ENCODE peak calls at places on chromosomes 11 and 22, in seven cellular contexts. V is IMR-90, T is endothelial cell of umbilical vein, R is kidney, J is left ventricle myocardium inferior, X is stomach, L is endodermal cell. G is an unnamed sample.

GRCh38 chr11:63791495-63792167 is 21.6 kb upstream of the SPINDOC start:
- DNase-seq in L (no peak), R (no peak), X (no peak), T (no peak), J (no peak), V (no peak), G (no peak)

GRCh38 chr11:103807806-103808205 is 228.6 kb upstream of the DDI1 start:
- DNase-seq in V (peak; percentile 52), T (no peak), R (no peak), X (no peak), L (no peak), J (no peak), G (peak; percentile 30)

GRCh38 chr11:133515075-133515474 is 17.2 kb downstream of the OPCML start:
- DNase-seq in R (no peak), L (peak; percentile 27), V (no peak), T (no peak), J (no peak), X (no peak), G (no peak)

GRCh38 chr22:33542153-33542552 is 378.1 kb downstream of the LARGE1 start:
- DNase-seq in V (no peak), J (no peak), T (no peak), L (no peak), X (no peak), R (no peak), G (peak; percentile 46)

GRCh38 chr11:47617417-47617809 is 23.2 kb upstream of the C1QTNF4 start:
- DNase-seq in L (no peak), R (no peak), V (peak; percentile 85), T (peak; percentile 26), X (no peak), J (no peak), G (peak; percentile 45)

GRCh38 chr11:134658481-134659080 is 246.5 kb upstream of the B3GAT1 start:
- DNase-seq in T (no peak), L (peak; percentile 21), V (no peak), X (peak; percentile 20), J (no peak), R (peak; percentile 15), G (no peak)

GRCh38 chr11:61691378-61692156 is 11.4 kb downstream of the DAGLA start:
- DNase-seq in X (no peak), R (no peak), V (no peak), L (peak; percentile 67), T (no peak), J (no peak), G (no peak)

GRCh38 chr11:26137651-26138050 is 194.3 kb upstream of the ANO3 start:
- DNase-seq in T (no peak), R (no peak), J (no peak), V (no peak), L (no peak), X (no peak), G (peak; percentile 20)

GRCh38 chr22:39244496-39245129 is at the start of gene PDGFB:
- DNase-seq in L (peak; percentile 79), V (no peak), R (no peak), J (peak; percentile 63), T (peak; percentile 65), X (peak; percentile 61), G (peak; percentile 51)

GRCh38 chr11:128888034-128888985 is 2.8 kb upstream of the KCNJ5 start:
- DNase-seq in J (no peak), V (no peak), X (no peak), R (no peak), L (peak; percentile 85), T (no peak), G (no peak)

GRCh38 chr22:27170491-27170890 is 513.1 kb downstream of the MIAT start:
- DNase-seq in T (peak; percentile 36), V (peak; percentile 48), L (no peak), X (no peak), J (no peak), R (no peak), G (peak; percentile 89)

GRCh38 chr11:37710031-37710430 is 1112.0 kb upstream of the RAG2 start:
- DNase-seq in T (no peak), V (peak; percentile 29), R (no peak), L (no peak), X (no peak), J (no peak), G (peak; percentile 89)

GRCh38 chr11:108368134-108368533 is 99.2 kb downstream of the C11orf65 start:
- DNase-seq in L (no peak), R (no peak), J (no peak), T (no peak), X (no peak), V (peak; percentile 20), G (peak; percentile 5)

GRCh38 chr11:66419825-66420224 is 1.0 kb upstream of the NPAS4 start:
- DNase-seq in T (no peak), L (peak; percentile 81), V (no peak), R (no peak), X (no peak), J (no peak), G (no peak)

GRCh38 chr22:18966748-18967147 is 30.7 kb upstream of the PRODH start:
- DNase-seq in X (no peak), J (no peak), L (no peak), V (no peak), T (no peak), R (peak; percentile 63), G (no peak)

DNA sequence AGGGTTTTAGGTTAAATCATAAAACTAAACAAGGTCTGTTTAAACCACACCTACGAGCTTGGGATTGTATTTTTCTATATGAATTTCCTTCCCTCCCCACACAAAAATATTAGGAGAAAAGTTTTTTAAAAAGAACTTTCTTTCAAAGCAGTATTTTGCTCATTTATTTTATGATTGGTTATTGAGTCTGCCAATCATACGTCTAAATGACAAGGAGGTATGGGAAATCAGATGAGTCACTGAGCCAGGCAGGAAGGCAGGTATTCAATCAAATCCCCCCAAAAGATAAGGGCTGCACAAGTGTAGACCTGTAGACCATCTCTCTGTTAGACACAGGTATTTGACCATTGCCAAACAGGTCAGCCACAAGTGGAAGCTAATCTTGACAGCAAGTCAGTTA is 440.1 kb upstream of the CCDC90B start:
- DNase-seq in L (no peak), X (no peak), R (no peak), V (no peak), T (no peak), J (no peak), G (no peak)
- H3K4me3 ChIP-seq in L (peak overlapping the region; percentile 86), X (no peak overlapping the region), R (no peak overlapping the region), V (no peak overlapping the region), T (no peak overlapping the region), J (no peak overlapping the region), G (no peak overlapping the region)

GRCh38 chr11:113833151-113833550 is 42.2 kb downstream of the USP28 start:
- DNase-seq in J (no peak), R (no peak), L (no peak), T (no peak), X (no peak), V (no peak), G (no peak)

GRCh38 chr11:113831314-113831713 is 44.1 kb downstream of the USP28 start:
- DNase-seq in V (no peak), J (no peak), R (no peak), L (no peak), X (no peak), T (no peak), G (no peak)

GRCh38 chr11:113828186-113828585 is 47.2 kb downstream of the USP28 start:
- DNase-seq in V (no peak), X (no peak), R (no peak), T (no peak), J (no peak), L (no peak), G (no peak)
- H3K4me3 ChIP-seq in V (no peak overlapping the region), X (no peak overlapping the region), R (no peak overlapping the region), T (no peak overlapping the region), J (no peak overlapping the region), L (no peak overlapping the region), G (no peak overlapping the region)

GRCh38 chr11:96111308-96111707 is 187.4 kb upstream of the MTMR2 start:
- DNase-seq in J (no peak), X (no peak), R (no peak), L (no peak), T (no peak), V (no peak), G (no peak)

GRCh38 chr11:96113100-96113710 is 189.3 kb upstream of the MTMR2 start:
- DNase-seq in J (no peak), T (peak; percentile 82), X (no peak), L (no peak), V (peak; percentile 77), R (no peak), G (peak; percentile 76)

GRCh38 chr11:96110302-96110701 is 186.4 kb upstream of the MTMR2 start:
- DNase-seq in R (no peak), V (no peak), J (no peak), L (no peak), X (no peak), T (no peak), G (no peak)

GRCh38 chr11:96114178-96115070 is 190.5 kb upstream of the MTMR2 start:
- DNase-seq in L (no peak), T (no peak), J (no peak), V (no peak), R (no peak), X (no peak), G (no peak)

DNA sequence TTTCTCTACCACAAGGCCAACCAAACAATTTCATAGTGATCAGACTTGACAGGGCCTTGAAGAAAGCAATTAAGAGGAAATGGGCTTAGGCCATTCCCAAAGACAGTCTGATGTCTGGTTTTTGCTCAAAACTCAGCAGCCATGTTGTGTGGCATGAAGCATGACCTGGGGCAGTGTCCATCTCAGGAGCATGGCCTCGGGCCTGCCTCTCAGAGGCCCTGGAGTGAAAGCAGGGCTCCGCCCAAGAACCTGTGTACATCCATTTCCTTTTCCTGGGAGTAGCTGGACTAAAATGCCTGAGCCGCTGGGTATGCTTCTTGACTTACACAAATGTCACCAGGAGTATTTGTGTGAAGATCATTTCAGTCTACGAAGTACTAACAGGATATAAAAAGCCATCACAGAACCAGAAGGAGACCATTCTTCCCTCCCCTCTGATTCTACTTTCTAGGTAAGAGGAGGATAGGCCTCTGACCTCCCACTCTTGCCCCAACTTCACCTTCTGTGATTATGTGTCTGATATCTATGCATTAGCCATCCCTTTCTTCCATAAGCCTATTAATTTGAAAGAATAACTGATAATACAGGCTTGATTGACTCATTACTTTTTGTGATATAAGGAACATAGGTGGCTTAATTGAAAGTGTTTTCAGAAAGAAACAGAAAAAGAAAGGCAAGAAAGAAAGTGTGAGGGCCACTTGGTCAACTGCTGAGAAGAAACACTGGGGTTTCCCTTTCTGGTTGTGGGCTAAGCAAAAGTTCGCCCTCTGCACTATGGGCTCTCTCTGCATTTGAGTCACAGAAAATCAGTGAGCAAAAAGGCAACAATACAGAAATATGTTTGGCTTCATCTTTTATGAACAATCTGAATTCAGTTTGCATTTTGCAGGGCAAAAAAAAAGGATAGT is 188.5 kb upstream of the MTMR2 start:
- DNase-seq in T (no peak), X (no peak), V (peak; percentile 54), L (no peak), J (no peak), R (no peak), G (peak; percentile 49)
- H3K4me3 ChIP-seq in T (no peak overlapping the region), X (no peak overlapping the region), V (no peak overlapping the region), L (no peak overlapping the region), J (peak overlapping the region; percentile 3), R (no peak overlapping the region), G (no peak overlapping the region)

GRCh38 chr22:25109878-25110595 is 89.6 kb upstream of the CRYBB3 start:
- DNase-seq in V (no peak), X (peak; percentile 72), L (no peak), R (no peak), T (no peak), J (no peak), G (no peak)
- H3K4me3 ChIP-seq in V (no peak overlapping the region), X (peak overlapping the region; percentile 63), L (no peak overlapping the region), R (no peak overlapping the region), T (no peak overlapping the region), J (no peak overlapping the region), G (no peak overlapping the region)

GRCh38 chr11:35157814-35158213 is 18.8 kb downstream of the CD44 start:
- DNase-seq in R (no peak), X (no peak), L (no peak), V (no peak), T (no peak), J (no peak), G (no peak)
- H3K4me3 ChIP-seq in R (no peak overlapping the region), X (no peak overlapping the region), L (no peak overlapping the region), V (no peak overlapping the region), T (no peak overlapping the region), J (no peak overlapping the region), G (no peak overlapping the region)

G was measured in cardiac fibroblast.